ENCODE peak calls at places on chromosomes 1 and 21, in seven cellular contexts. B is suprapubic skin, U is NB4, S is IMR-90, X is AG09309, Z is heart right ventricle, H is fibroblast of pulmonary artery. P is an unnamed sample.

GRCh38 chr1:234629026-234629425 is 19.0 kb upstream of the IRF2BP2 start:
- DNase-seq in S (no peak), X (no peak), Z (no peak), U (no peak), B (no peak), H (no peak), P (no peak)

GRCh38 chr1:15950763-15951295 is 25.1 kb downstream of the ZBTB17 start:
- DNase-seq in S (peak), Z (no peak), H (peak), X (peak), B (no peak), U (peak), P (no peak)

GRCh38 chr1:90786709-90787108 is 69.6 kb upstream of the BARHL2 start:
- DNase-seq in S (no peak), U (no peak), Z (no peak), B (no peak), X (no peak), H (no peak), P (no peak)

GRCh38 chr1:38089712-38090360 is 43.2 kb upstream of the POU3F1 start:
- DNase-seq in X (no peak), U (no peak), H (no peak), B (no peak), Z (no peak), S (no peak), P (no peak)

GRCh38 chr1:32291145-32291707 is 657 bp upstream of the HDAC1 start:
- DNase-seq in H (peak), U (peak), X (no peak), Z (no peak), S (peak), B (no peak), P (no peak)

GRCh38 chr21:46442938-46443337 is 15.8 kb upstream of the DIP2A start:
- DNase-seq in S (no peak), U (peak), B (no peak), X (no peak), Z (no peak), H (no peak), P (no peak)

GRCh38 chr21:39316062-39316461 is 2.6 kb upstream of the BRWD1 start:
- DNase-seq in S (no peak), Z (no peak), X (no peak), H (no peak), U (no peak), B (no peak), P (no peak)

GRCh38 chr1:96971849-96972602 is 250.4 kb downstream of the PTBP2 start:
- DNase-seq in Z (no peak), X (no peak), U (no peak), B (no peak), H (no peak), S (peak), P (no peak)

GRCh38 chr1:41528726-41529605 is 44.5 kb upstream of the EDN2 start:
- DNase-seq in X (no peak), H (no peak), B (peak), U (no peak), Z (no peak), S (no peak), P (no peak)

GRCh38 chr1:36576118-36576517 is 93.4 kb upstream of the CSF3R start:
- DNase-seq in Z (peak), U (peak), X (no peak), S (peak), H (peak), B (no peak), P (no peak)

GRCh38 chr1:97160796-97161195 is 439.2 kb downstream of the PTBP2 start:
- DNase-seq in H (peak), U (no peak), X (no peak), Z (no peak), B (no peak), S (peak), P (no peak)

GRCh38 chr1:235229868-235230267 is 68.8 kb upstream of the RBM34 start:
- DNase-seq in S (no peak), B (no peak), Z (no peak), H (no peak), X (no peak), U (no peak), P (no peak)

GRCh38 chr1:187338762-187339412 is 510.1 kb downstream of the PLA2G4A start:
- DNase-seq in Z (no peak), X (no peak), B (no peak), S (no peak), H (no peak), U (no peak), P (no peak)

GRCh38 chr1:214102907-214103306 is 115.1 kb downstream of the PROX1 start:
- DNase-seq in Z (no peak), U (no peak), H (peak), S (peak), B (no peak), X (peak), P (no peak)

GRCh38 chr1:167805041-167805556 is 83.3 kb downstream of the MPZL1 start:
- DNase-seq in H (no peak), S (no peak), X (no peak), B (no peak), Z (no peak), U (peak), P (no peak)

GRCh38 chr1:113946668-113947387 is 17.7 kb downstream of the HIPK1 start:
- DNase-seq in X (no peak), B (no peak), H (no peak), Z (no peak), U (peak), S (peak), P (no peak)

GRCh38 chr1:167955915-167956314 is 19.0 kb upstream of the MPC2 start:
- DNase-seq in X (no peak), H (no peak), B (no peak), S (peak), U (no peak), Z (no peak), P (no peak)

GRCh38 chr1:228988655-228989054 is 253.4 kb downstream of the RHOU start:
- DNase-seq in B (no peak), Z (no peak), S (no peak), U (peak), H (no peak), X (no peak), P (no peak)

GRCh38 chr1:228150458-228151169 is 884 bp downstream of the GJC2 start:
- DNase-seq in X (no peak), Z (peak), S (peak), B (no peak), U (no peak), H (peak), P (no peak)

GRCh38 chr1:112957133-112957812 is 1.3 kb upstream of the SLC16A1 start:
- DNase-seq in B (no peak), H (peak), S (peak), U (peak), Z (no peak), X (peak), P (no peak)

GRCh38 chr1:145985502-145986439 is 10.6 kb downstream of the TXNIP start:
- DNase-seq in Z (peak), H (peak), B (no peak), X (no peak), U (peak), S (peak), P (peak)

GRCh38 chr1:25889470-25889869 is 14.0 kb upstream of the PAQR7 start:
- DNase-seq in H (no peak), U (no peak), S (peak), Z (no peak), X (no peak), B (no peak), P (no peak)

GRCh38 chr1:151968058-151968457 is 25.6 kb downstream of the S100A10 start:
- DNase-seq in B (no peak), Z (no peak), X (no peak), S (peak), U (peak), H (peak), P (no peak)
- TF ChIP-seq CTCF in B (peak), Z (peak), X (peak), S (peak), U (peak), H (peak), P (peak)

GRCh38 chr1:233227930-233228465 is 67.5 kb downstream of the PCNX2 start:
- DNase-seq in U (no peak), Z (no peak), H (no peak), X (no peak), B (no peak), S (no peak), P (no peak)
- TF ChIP-seq CTCF in U (no peak), Z (no peak), H (no peak), X (no peak), B (no peak), S (no peak), P (no peak)

GRCh38 chr1:66013371-66013770 is 220.7 kb downstream of the PDE4B start:
- DNase-seq in Z (no peak), X (no peak), B (no peak), S (no peak), U (peak), H (no peak), P (no peak)
- TF ChIP-seq CTCF in Z (no peak), X (no peak), B (no peak), S (no peak), U (no peak), H (no peak), P (no peak)

DNA sequence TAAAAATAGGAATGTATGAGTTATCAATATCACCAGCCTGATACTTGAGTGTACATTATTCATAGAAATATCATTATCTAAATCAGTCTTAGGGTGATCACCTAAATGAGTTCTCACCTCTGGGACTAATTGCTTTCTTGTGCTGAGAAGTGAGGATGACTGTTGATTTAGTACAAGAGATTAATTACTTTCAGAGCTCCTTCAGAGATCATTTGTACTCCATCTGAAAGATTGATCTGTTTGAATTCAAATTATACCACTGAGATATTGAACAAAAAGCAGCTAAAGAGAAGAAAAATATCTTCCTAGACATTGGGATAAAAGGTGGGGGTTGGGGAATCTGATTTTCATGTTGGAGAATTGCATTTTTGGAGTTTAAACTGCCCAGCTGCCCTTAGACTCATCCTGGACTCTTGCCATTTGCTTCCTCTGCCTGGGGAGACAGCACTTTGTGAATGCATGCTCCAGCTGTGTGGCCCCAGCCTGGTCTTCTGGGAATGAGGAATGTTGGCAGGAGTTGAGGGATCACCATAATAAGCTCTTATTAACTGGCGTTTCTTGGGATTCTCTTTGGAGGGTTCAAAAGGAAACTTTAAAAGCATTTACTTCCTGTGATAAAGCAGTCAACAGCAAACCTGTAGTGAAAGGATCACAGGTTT is 19.7 kb upstream of the PGBD2 start:
- DNase-seq in H (peak), U (no peak), Z (no peak), B (no peak), X (no peak), S (peak), P (no peak)
- TF ChIP-seq CTCF in H (no peak), U (no peak), Z (no peak), B (no peak), X (no peak), S (no peak), P (no peak)

DNA sequence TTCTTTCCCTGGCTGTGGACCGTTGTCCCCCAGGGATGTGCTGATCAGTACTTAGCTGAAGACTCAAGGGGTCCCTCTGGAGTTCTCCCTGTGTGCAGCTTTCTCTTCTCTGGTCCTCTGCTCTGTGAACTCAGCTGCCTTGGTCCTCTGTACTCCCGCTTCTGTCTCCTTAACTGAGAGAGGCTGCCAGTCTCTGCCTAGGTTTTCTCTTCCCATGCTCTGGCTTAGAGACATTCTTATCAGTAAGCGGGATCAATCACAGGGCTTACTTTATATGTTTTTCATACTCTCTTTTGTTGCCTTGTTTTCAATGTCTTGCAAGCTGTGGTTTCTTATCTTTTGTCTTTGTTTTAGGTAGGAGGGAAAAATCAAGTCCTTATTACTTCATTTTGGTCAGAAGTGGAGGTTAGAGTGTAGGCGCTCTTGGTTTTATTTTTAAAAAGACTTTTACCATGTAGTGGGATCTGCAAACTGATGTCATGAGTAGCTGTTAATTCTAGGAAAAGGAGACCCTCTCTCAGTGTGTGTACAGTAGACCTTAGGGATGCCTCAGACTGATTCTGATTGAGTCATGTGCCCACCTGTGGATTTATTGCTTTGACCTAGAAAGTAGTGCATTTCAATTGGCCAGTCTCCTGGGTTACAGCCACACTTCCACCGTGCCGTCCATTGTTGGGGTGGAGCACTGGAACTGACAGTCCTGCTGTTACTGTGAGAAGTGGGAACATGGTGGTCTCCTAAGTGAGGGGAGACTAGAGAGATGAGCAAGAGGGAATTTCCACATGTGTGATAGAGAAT is 46.6 kb downstream of the TTC3 start:
- DNase-seq in U (peak), S (no peak), Z (no peak), X (no peak), B (no peak), H (peak), P (no peak)
- TF ChIP-seq CTCF in U (no peak), S (no peak), Z (no peak), X (no peak), B (no peak), H (peak), P (no peak)

GRCh38 chr1:88595355-88595754 is 88.7 kb upstream of the PKN2 start:
- DNase-seq in U (peak), H (peak), B (no peak), S (peak), X (peak), Z (no peak), P (no peak)
- TF ChIP-seq CTCF in U (peak), H (peak), B (no peak), S (peak), X (peak), Z (no peak), P (peak)

GRCh38 chr1:244755673-244756072 is 79.8 kb upstream of the COX20 start:
- DNase-seq in U (no peak), S (no peak), X (no peak), H (no peak), Z (no peak), B (no peak), P (no peak)
- TF ChIP-seq CTCF in U (no peak), S (no peak), X (no peak), H (no peak), Z (no peak), B (no peak), P (no peak)

DNA sequence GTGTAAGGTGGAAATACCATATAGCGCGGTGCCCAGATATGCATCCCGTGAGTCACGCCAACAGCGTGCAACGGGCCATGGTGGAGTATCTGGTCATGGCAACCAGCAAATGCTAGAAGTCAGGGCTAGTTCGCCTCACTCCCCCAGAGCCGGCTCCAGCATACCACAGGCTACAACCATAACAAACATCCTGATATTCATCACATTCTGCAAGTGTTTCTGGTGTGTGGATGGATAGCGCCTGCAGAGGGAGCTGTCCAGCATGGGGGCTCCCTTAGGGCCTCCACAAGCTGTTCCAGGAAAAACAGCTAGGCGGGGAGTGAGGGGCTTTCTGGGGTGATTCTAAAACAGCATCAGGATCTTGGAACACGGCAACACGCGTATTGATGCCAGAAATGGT is 6.8 kb downstream of the C1orf198 start:
- DNase-seq in B (no peak), Z (no peak), H (no peak), X (no peak), U (no peak), S (no peak), P (no peak)
- TF ChIP-seq CTCF in B (no peak), Z (no peak), H (peak), X (no peak), U (no peak), S (no peak), P (no peak)

GRCh38 chr1:27891196-27891889 is 19.0 kb downstream of the THEMIS2 start:
- DNase-seq in S (no peak), B (no peak), H (no peak), X (no peak), Z (no peak), U (no peak), P (peak)
- TF ChIP-seq CTCF in S (no peak), B (no peak), H (no peak), X (no peak), Z (no peak), U (no peak), P (peak)

P was measured in CD14-positive monocyte.